ENCODE peak calls at places on chromosome 2, in six cellular contexts. V is CD8-positive, alpha-beta T cell; I is stomach; Y is colonic mucosa; M is H1; N is breast epithelium. T is an unnamed sample.

GRCh38 chr2:19426941-19427340 is 68.5 kb upstream of the OSR1 start:
- DNase-seq in V (no peak), I (no peak), Y (no peak), M (no peak), N (no peak), T (no peak)

GRCh38 chr2:165699931-165700330 is 94.1 kb downstream of the GALNT3 start:
- DNase-seq in V (no peak), I (no peak), Y (no peak), M (no peak), N (no peak), T (no peak)

GRCh38 chr2:233828546-233829192 is 25.7 kb downstream of the HJURP start:
- DNase-seq in V (no peak), I (peak; percentile 16), Y (no peak), M (no peak), N (no peak), T (peak; percentile 38)

GRCh38 chr2:236195726-236196125 is 27.5 kb upstream of the GBX2 start:
- DNase-seq in V (no peak), I (no peak), Y (no peak), M (no peak), N (no peak), T (no peak)

GRCh38 chr2:42191285-42192009 is 22.3 kb downstream of the EML4 start:
- DNase-seq in V (no peak), I (no peak), Y (peak; percentile 49), M (no peak), N (no peak), T (no peak)

GRCh38 chr2:72806280-72806955 is 19.4 kb downstream of the EXOC6B start:
- DNase-seq in V (no peak), I (no peak), Y (no peak), M (no peak), N (no peak), T (no peak)

GRCh38 chr2:100359576-100359975 is 37.3 kb upstream of the LONRF2 start:
- DNase-seq in V (no peak), I (no peak), Y (no peak), M (no peak), N (no peak), T (no peak)

GRCh38 chr2:7792031-7792651 is 874.9 kb downstream of the RNF144A start:
- DNase-seq in V (no peak), I (peak; percentile 72), Y (no peak), M (no peak), N (peak; percentile 81), T (no peak)

GRCh38 chr2:64987001-64987962 is 1.9 kb upstream of the SLC1A4 start:
- DNase-seq in V (no peak), I (no peak), Y (no peak), M (no peak), N (no peak), T (no peak)
- H3K9me3 ChIP-seq in V (no peaks in the 10 kb centered on the region), I (no peaks in the 10 kb centered on the region), Y (no peaks in the 10 kb centered on the region), M (no peaks in the 10 kb centered on the region), N (no peaks in the 10 kb centered on the region), T (no peaks in the 10 kb centered on the region)

DNA sequence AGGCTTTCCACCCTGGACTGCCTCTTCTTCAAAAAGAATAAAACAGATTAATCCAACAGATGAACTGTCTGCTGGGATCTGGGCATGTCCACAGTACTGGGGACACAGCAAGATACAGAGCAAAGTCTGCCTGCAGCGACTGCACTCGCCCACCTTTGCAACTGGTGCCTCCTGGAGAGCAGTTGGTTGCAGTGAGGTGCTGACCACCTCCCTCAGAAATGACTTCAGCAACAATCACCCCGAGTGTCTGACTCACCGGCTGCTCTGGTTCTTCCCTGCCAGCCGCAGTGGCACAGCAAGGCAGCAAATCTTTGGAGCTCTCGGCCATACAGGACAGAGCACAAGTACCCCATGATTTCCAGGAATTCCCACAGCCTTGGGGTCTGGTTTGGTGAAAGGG is 179.7 kb downstream of the ANAPC1 start:
- DNase-seq in V (no peak), I (no peak), Y (peak; percentile 15), M (no peak), N (no peak), T (no peak)
- H3K4me1 ChIP-seq in V (peaks cover 3% of the 10 kb centered on the region), I (peaks cover 34% of the 10 kb centered on the region), Y (peaks cover 6% of the 10 kb centered on the region), M (peaks cover 11% of the 10 kb centered on the region), N (no peaks in the 10 kb centered on the region), T (peaks cover 39% of the 10 kb centered on the region)

DNA sequence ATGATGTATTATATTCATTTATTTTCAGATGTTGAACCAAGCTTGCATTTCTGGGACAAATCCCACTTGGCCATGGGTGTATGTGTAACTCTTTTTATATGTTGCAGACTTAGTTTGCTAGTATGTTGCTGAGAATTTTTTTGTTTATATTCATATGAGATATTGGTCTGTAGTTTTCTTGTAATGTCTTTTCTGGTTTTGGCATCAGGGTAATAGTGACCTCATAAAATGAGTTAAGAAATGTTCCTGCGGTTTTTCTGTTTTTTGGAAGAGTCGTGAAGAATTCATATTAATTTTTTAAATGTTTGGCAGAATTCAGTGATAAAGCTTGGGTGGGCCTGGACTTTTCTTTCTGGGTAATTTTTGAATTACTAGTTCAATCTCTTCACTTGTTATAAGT is 88.7 kb downstream of the ASB1 start:
- DNase-seq in V (no peak), I (no peak), Y (no peak), M (no peak), N (no peak), T (no peak)
- H3K9me3 ChIP-seq in V (peaks cover 6% of the 10 kb centered on the region), I (no peaks in the 10 kb centered on the region), Y (no peaks in the 10 kb centered on the region), M (no peaks in the 10 kb centered on the region), N (peaks cover 23% of the 10 kb centered on the region), T (peaks cover 6% of the 10 kb centered on the region)

GRCh38 chr2:108614659-108615058 is 80.4 kb downstream of the LIMS1 start:
- DNase-seq in V (no peak), I (no peak), Y (no peak), M (no peak), N (no peak), T (no peak)
- H3K4me1 ChIP-seq in V (peaks cover 28% of the 10 kb centered on the region), I (peaks cover 89% of the 10 kb centered on the region), Y (no peaks in the 10 kb centered on the region), M (no peaks in the 10 kb centered on the region), N (no peaks in the 10 kb centered on the region), T (peaks cover 65% of the 10 kb centered on the region)

DNA sequence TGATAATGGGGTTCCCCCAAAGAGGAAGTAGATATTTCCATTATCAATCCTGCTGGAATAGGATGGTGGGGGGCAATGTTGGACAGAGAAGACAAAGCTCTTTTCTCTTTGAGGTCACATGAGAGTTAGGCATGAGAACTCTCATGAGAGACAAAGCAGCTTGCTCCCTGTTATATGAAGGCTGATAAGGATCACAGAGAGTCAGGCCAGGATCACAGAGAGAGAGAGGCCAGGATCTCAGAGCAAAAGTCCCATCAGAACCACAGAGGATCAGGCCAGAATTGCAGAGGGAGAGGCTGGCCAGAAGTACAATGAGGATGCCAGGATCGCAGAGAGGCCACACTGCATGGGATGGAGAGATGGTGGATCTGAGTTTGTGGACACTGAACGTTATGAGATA is 457.1 kb downstream of the LPIN1 start:
- DNase-seq in V (no peak), I (no peak), Y (no peak), M (no peak), N (no peak), T (no peak)
- H3K9me3 ChIP-seq in V (no peaks in the 10 kb centered on the region), I (no peaks in the 10 kb centered on the region), Y (no peaks in the 10 kb centered on the region), M (no peaks in the 10 kb centered on the region), N (no peaks in the 10 kb centered on the region), T (no peaks in the 10 kb centered on the region)

GRCh38 chr2:36455011-36455410 is 99.4 kb downstream of the CRIM1 start:
- DNase-seq in V (no peak), I (no peak), Y (no peak), M (no peak), N (no peak), T (no peak)
- H3K4me1 ChIP-seq in V (no peaks in the 10 kb centered on the region), I (peaks cover 60% of the 10 kb centered on the region), Y (no peaks in the 10 kb centered on the region), M (peaks cover 23% of the 10 kb centered on the region), N (no peaks in the 10 kb centered on the region), T (peaks cover 33% of the 10 kb centered on the region)

DNA sequence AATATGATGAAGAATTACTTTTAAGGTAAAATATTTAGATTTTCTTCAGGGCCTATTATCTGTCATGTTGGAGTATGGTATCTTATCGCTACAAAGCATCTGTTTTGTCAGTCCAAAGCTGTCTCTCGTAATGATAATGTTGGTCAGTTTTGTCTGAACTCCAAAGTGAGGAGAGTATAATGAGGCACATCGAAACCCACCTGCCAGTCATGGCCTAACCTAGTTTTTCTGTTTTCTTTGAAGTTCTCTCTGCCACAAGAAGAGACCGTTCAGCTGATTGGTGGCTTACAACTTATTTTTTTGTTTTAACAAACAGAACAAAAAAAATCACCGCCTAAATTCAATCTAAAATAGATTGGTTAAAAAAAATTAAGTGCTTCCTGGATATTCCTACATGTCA is 1387.9 kb downstream of the RPIA start:
- DNase-seq in V (no peak), I (no peak), Y (no peak), M (no peak), N (no peak), T (no peak)
- H3K9me3 ChIP-seq in V (no peaks in the 10 kb centered on the region), I (no peaks in the 10 kb centered on the region), Y (no peaks in the 10 kb centered on the region), M (no peaks in the 10 kb centered on the region), N (no peaks in the 10 kb centered on the region), T (no peaks in the 10 kb centered on the region)

T was measured in RWPE2.